ENCODE peak calls at places on chromosomes 11 and 22, in seven cellular contexts. One of them, this sample, is unnamed.

GRCh38 chr11:35013514-35014191 is 97.2 kb downstream of the PDHX start:
- DNase-seq in AG08395: peak
- DNase-seq in naive thymus-derived CD8-positive, alpha-beta T cell: no peak
- DNase-seq in activated gamma-delta T cell treated with Interleukin-2 at 50 U/mL for 16 hours: peak
- DNase-seq in A549: no peak
- DNase-seq in GM03348: no peak
- DNase-seq in upper lobe of right lung: no peak
- DNase-seq in this sample: no peak

GRCh38 chr22:17368144-17368726 is 1.0 kb upstream of the CECR2 start:
- DNase-seq in AG08395: no peak
- DNase-seq in A549: no peak
- DNase-seq in naive thymus-derived CD8-positive, alpha-beta T cell: no peak
- DNase-seq in upper lobe of right lung: no peak
- DNase-seq in activated gamma-delta T cell treated with Interleukin-2 at 50 U/mL for 16 hours: no peak
- DNase-seq in GM03348: no peak
- DNase-seq in this sample: no peak

GRCh38 chr11:12496181-12497025 is 119.0 kb downstream of the PARVA start:
- DNase-seq in GM03348: no peak
- DNase-seq in upper lobe of right lung: no peak
- DNase-seq in activated gamma-delta T cell treated with Interleukin-2 at 50 U/mL for 16 hours: no peak
- DNase-seq in naive thymus-derived CD8-positive, alpha-beta T cell: no peak
- DNase-seq in AG08395: no peak
- DNase-seq in A549: no peak
- DNase-seq in this sample: peak

GRCh38 chr22:19117111-19117512 is 5.1 kb downstream of the DGCR2 start:
- DNase-seq in upper lobe of right lung: peak
- DNase-seq in A549: no peak
- DNase-seq in AG08395: no peak
- DNase-seq in GM03348: no peak
- DNase-seq in naive thymus-derived CD8-positive, alpha-beta T cell: no peak
- DNase-seq in activated gamma-delta T cell treated with Interleukin-2 at 50 U/mL for 16 hours: no peak
- DNase-seq in this sample: no peak

GRCh38 chr11:115477410-115477809 is 26.8 kb downstream of the CADM1 start:
- DNase-seq in A549: no peak
- DNase-seq in upper lobe of right lung: no peak
- DNase-seq in activated gamma-delta T cell treated with Interleukin-2 at 50 U/mL for 16 hours: no peak
- DNase-seq in GM03348: no peak
- DNase-seq in naive thymus-derived CD8-positive, alpha-beta T cell: no peak
- DNase-seq in AG08395: no peak
- DNase-seq in this sample: no peak

GRCh38 chr11:113521737-113522517 is 46.7 kb upstream of the DRD2 start:
- DNase-seq in A549: no peak
- DNase-seq in activated gamma-delta T cell treated with Interleukin-2 at 50 U/mL for 16 hours: no peak
- DNase-seq in upper lobe of right lung: no peak
- DNase-seq in AG08395: no peak
- DNase-seq in GM03348: no peak
- DNase-seq in naive thymus-derived CD8-positive, alpha-beta T cell: no peak
- DNase-seq in this sample: no peak

GRCh38 chr11:11960687-11961086 is 47.7 kb downstream of the DKK3 start:
- DNase-seq in GM03348: no peak
- DNase-seq in upper lobe of right lung: no peak
- DNase-seq in activated gamma-delta T cell treated with Interleukin-2 at 50 U/mL for 16 hours: peak
- DNase-seq in naive thymus-derived CD8-positive, alpha-beta T cell: peak
- DNase-seq in AG08395: no peak
- DNase-seq in A549: no peak
- DNase-seq in this sample: no peak

GRCh38 chr22:27867114-27867957 is 51.7 kb downstream of the PITPNB start:
- DNase-seq in upper lobe of right lung: no peak
- DNase-seq in GM03348: no peak
- DNase-seq in A549: no peak
- DNase-seq in naive thymus-derived CD8-positive, alpha-beta T cell: no peak
- DNase-seq in AG08395: no peak
- DNase-seq in activated gamma-delta T cell treated with Interleukin-2 at 50 U/mL for 16 hours: no peak
- DNase-seq in this sample: no peak

GRCh38 chr22:22520020-22520656 is at the start of gene ZNF280A:
- DNase-seq in AG08395: peak
- DNase-seq in upper lobe of right lung: no peak
- DNase-seq in naive thymus-derived CD8-positive, alpha-beta T cell: no peak
- DNase-seq in GM03348: peak
- DNase-seq in activated gamma-delta T cell treated with Interleukin-2 at 50 U/mL for 16 hours: no peak
- DNase-seq in A549: peak
- DNase-seq in this sample: peak

GRCh38 chr22:28141614-28142013 is 222.6 kb upstream of the PITPNB start:
- DNase-seq in AG08395: peak
- DNase-seq in GM03348: peak
- DNase-seq in A549: no peak
- DNase-seq in naive thymus-derived CD8-positive, alpha-beta T cell: no peak
- DNase-seq in upper lobe of right lung: no peak
- DNase-seq in activated gamma-delta T cell treated with Interleukin-2 at 50 U/mL for 16 hours: no peak
- DNase-seq in this sample: no peak

GRCh38 chr11:125345706-125346561 is 150.1 kb downstream of the FEZ1 start:
- DNase-seq in A549: peak
- DNase-seq in upper lobe of right lung: peak
- DNase-seq in activated gamma-delta T cell treated with Interleukin-2 at 50 U/mL for 16 hours: no peak
- DNase-seq in naive thymus-derived CD8-positive, alpha-beta T cell: no peak
- DNase-seq in AG08395: peak
- DNase-seq in GM03348: peak
- DNase-seq in this sample: no peak

GRCh38 chr22:40401532-40401931 is 31.1 kb downstream of the SGSM3 start:
- DNase-seq in activated gamma-delta T cell treated with Interleukin-2 at 50 U/mL for 16 hours: peak
- DNase-seq in AG08395: no peak
- DNase-seq in A549: no peak
- DNase-seq in naive thymus-derived CD8-positive, alpha-beta T cell: peak
- DNase-seq in upper lobe of right lung: no peak
- DNase-seq in GM03348: no peak
- DNase-seq in this sample: no peak

GRCh38 chr11:33263549-33263948 is 6.4 kb downstream of the HIPK3 start:
- DNase-seq in naive thymus-derived CD8-positive, alpha-beta T cell: no peak
- DNase-seq in activated gamma-delta T cell treated with Interleukin-2 at 50 U/mL for 16 hours: no peak
- DNase-seq in GM03348: no peak
- DNase-seq in A549: no peak
- DNase-seq in AG08395: no peak
- DNase-seq in upper lobe of right lung: no peak
- DNase-seq in this sample: no peak

GRCh38 chr22:47724751-47725150 is 962.3 kb downstream of the TBC1D22A start:
- DNase-seq in naive thymus-derived CD8-positive, alpha-beta T cell: no peak
- DNase-seq in A549: no peak
- DNase-seq in GM03348: no peak
- DNase-seq in AG08395: no peak
- DNase-seq in upper lobe of right lung: no peak
- DNase-seq in activated gamma-delta T cell treated with Interleukin-2 at 50 U/mL for 16 hours: no peak
- DNase-seq in this sample: no peak

GRCh38 chr11:2691991-2692841 is 7.6 kb downstream of the KCNQ1OT1 start:
- DNase-seq in upper lobe of right lung: peak
- DNase-seq in A549: no peak
- DNase-seq in activated gamma-delta T cell treated with Interleukin-2 at 50 U/mL for 16 hours: no peak
- DNase-seq in AG08395: no peak
- DNase-seq in GM03348: no peak
- DNase-seq in naive thymus-derived CD8-positive, alpha-beta T cell: no peak
- DNase-seq in this sample: no peak

GRCh38 chr11:104191124-104191523 is 27.2 kb upstream of the PDGFD start:
- DNase-seq in upper lobe of right lung: no peak
- DNase-seq in naive thymus-derived CD8-positive, alpha-beta T cell: no peak
- DNase-seq in GM03348: peak
- DNase-seq in activated gamma-delta T cell treated with Interleukin-2 at 50 U/mL for 16 hours: no peak
- DNase-seq in A549: no peak
- DNase-seq in AG08395: peak
- DNase-seq in this sample: no peak

GRCh38 chr11:12144306-12145174 is 34.1 kb downstream of the MICAL2 start:
- DNase-seq in AG08395: no peak
- DNase-seq in naive thymus-derived CD8-positive, alpha-beta T cell: no peak
- DNase-seq in A549: no peak
- DNase-seq in GM03348: no peak
- DNase-seq in upper lobe of right lung: peak
- DNase-seq in activated gamma-delta T cell treated with Interleukin-2 at 50 U/mL for 16 hours: no peak
- DNase-seq in this sample: no peak

GRCh38 chr11:6411594-6412031 is 7.3 kb downstream of the APBB1 start:
- DNase-seq in A549: no peak
- DNase-seq in activated gamma-delta T cell treated with Interleukin-2 at 50 U/mL for 16 hours: no peak
- DNase-seq in upper lobe of right lung: no peak
- DNase-seq in GM03348: no peak
- DNase-seq in AG08395: no peak
- DNase-seq in naive thymus-derived CD8-positive, alpha-beta T cell: no peak
- DNase-seq in this sample: no peak

GRCh38 chr11:80727315-80727714 is 1286.5 kb upstream of the TENM4 start:
- DNase-seq in AG08395: no peak
- DNase-seq in GM03348: peak
- DNase-seq in naive thymus-derived CD8-positive, alpha-beta T cell: no peak
- DNase-seq in activated gamma-delta T cell treated with Interleukin-2 at 50 U/mL for 16 hours: no peak
- DNase-seq in A549: no peak
- DNase-seq in upper lobe of right lung: no peak
- DNase-seq in this sample: no peak

GRCh38 chr22:38320605-38321402 is 3.6 kb upstream of the CSNK1E start:
- DNase-seq in GM03348: no peak
- DNase-seq in AG08395: no peak
- DNase-seq in A549: no peak
- DNase-seq in naive thymus-derived CD8-positive, alpha-beta T cell: no peak
- DNase-seq in activated gamma-delta T cell treated with Interleukin-2 at 50 U/mL for 16 hours: no peak
- DNase-seq in upper lobe of right lung: no peak
- DNase-seq in this sample: no peak

GRCh38 chr22:43853328-43853931 is 8.9 kb downstream of the SULT4A1 start:
- DNase-seq in naive thymus-derived CD8-positive, alpha-beta T cell: no peak
- DNase-seq in AG08395: no peak
- DNase-seq in GM03348: no peak
- DNase-seq in activated gamma-delta T cell treated with Interleukin-2 at 50 U/mL for 16 hours: no peak
- DNase-seq in A549: no peak
- DNase-seq in upper lobe of right lung: peak
- DNase-seq in this sample: no peak

GRCh38 chr11:19892876-19893275 is 180.2 kb downstream of the NAV2 start:
- DNase-seq in activated gamma-delta T cell treated with Interleukin-2 at 50 U/mL for 16 hours: no peak
- DNase-seq in A549: no peak
- DNase-seq in GM03348: peak
- DNase-seq in naive thymus-derived CD8-positive, alpha-beta T cell: no peak
- DNase-seq in upper lobe of right lung: no peak
- DNase-seq in AG08395: peak
- DNase-seq in this sample: no peak

GRCh38 chr11:95793111-95793510 is 2.8 kb downstream of the CEP57 start:
- DNase-seq in AG08395: no peak
- DNase-seq in naive thymus-derived CD8-positive, alpha-beta T cell: no peak
- DNase-seq in activated gamma-delta T cell treated with Interleukin-2 at 50 U/mL for 16 hours: no peak
- DNase-seq in GM03348: peak
- DNase-seq in A549: no peak
- DNase-seq in upper lobe of right lung: no peak
- DNase-seq in this sample: no peak

GRCh38 chr22:21652547-21653545 is 10.7 kb downstream of the SDF2L1 start:
- DNase-seq in GM03348: no peak
- DNase-seq in upper lobe of right lung: no peak
- DNase-seq in activated gamma-delta T cell treated with Interleukin-2 at 50 U/mL for 16 hours: no peak
- DNase-seq in A549: no peak
- DNase-seq in AG08395: no peak
- DNase-seq in naive thymus-derived CD8-positive, alpha-beta T cell: no peak
- DNase-seq in this sample: no peak

GRCh38 chr11:128375941-128376340 is 211.4 kb downstream of the ETS1 start:
- DNase-seq in AG08395: no peak
- DNase-seq in upper lobe of right lung: no peak
- DNase-seq in GM03348: no peak
- DNase-seq in A549: no peak
- DNase-seq in naive thymus-derived CD8-positive, alpha-beta T cell: no peak
- DNase-seq in activated gamma-delta T cell treated with Interleukin-2 at 50 U/mL for 16 hours: no peak
- DNase-seq in this sample: no peak

GRCh38 chr22:28791841-28792490 is 8.4 kb downstream of the XBP1 start:
- DNase-seq in GM03348: no peak
- DNase-seq in A549: no peak
- DNase-seq in AG08395: no peak
- DNase-seq in activated gamma-delta T cell treated with Interleukin-2 at 50 U/mL for 16 hours: no peak
- DNase-seq in naive thymus-derived CD8-positive, alpha-beta T cell: no peak
- DNase-seq in upper lobe of right lung: no peak
- DNase-seq in this sample: no peak

GRCh38 chr11:34243620-34244493 is 114.0 kb downstream of the ABTB2 start:
- DNase-seq in upper lobe of right lung: no peak
- DNase-seq in activated gamma-delta T cell treated with Interleukin-2 at 50 U/mL for 16 hours: no peak
- DNase-seq in naive thymus-derived CD8-positive, alpha-beta T cell: no peak
- DNase-seq in A549: peak
- DNase-seq in AG08395: peak
- DNase-seq in GM03348: peak
- DNase-seq in this sample: peak

GRCh38 chr11:34926101-34926830 is 9.8 kb downstream of the PDHX start:
- DNase-seq in A549: no peak
- DNase-seq in GM03348: peak
- DNase-seq in activated gamma-delta T cell treated with Interleukin-2 at 50 U/mL for 16 hours: peak
- DNase-seq in upper lobe of right lung: no peak
- DNase-seq in AG08395: peak
- DNase-seq in naive thymus-derived CD8-positive, alpha-beta T cell: peak
- DNase-seq in this sample: peak

GRCh38 chr11:61075891-61076290 is 26.4 kb upstream of the CD5 start:
- DNase-seq in AG08395: peak
- DNase-seq in activated gamma-delta T cell treated with Interleukin-2 at 50 U/mL for 16 hours: no peak
- DNase-seq in A549: no peak
- DNase-seq in naive thymus-derived CD8-positive, alpha-beta T cell: no peak
- DNase-seq in upper lobe of right lung: no peak
- DNase-seq in GM03348: peak
- DNase-seq in this sample: no peak

GRCh38 chr11:37972691-37973090 is 1374.7 kb upstream of the RAG2 start:
- DNase-seq in GM03348: no peak
- DNase-seq in A549: no peak
- DNase-seq in upper lobe of right lung: no peak
- DNase-seq in naive thymus-derived CD8-positive, alpha-beta T cell: no peak
- DNase-seq in activated gamma-delta T cell treated with Interleukin-2 at 50 U/mL for 16 hours: no peak
- DNase-seq in AG08395: no peak
- DNase-seq in this sample: no peak

GRCh38 chr11:65932558-65932919 is 12.7 kb upstream of the TSGA10IP start:
- DNase-seq in upper lobe of right lung: no peak
- DNase-seq in A549: peak
- DNase-seq in AG08395: peak
- DNase-seq in naive thymus-derived CD8-positive, alpha-beta T cell: no peak
- DNase-seq in activated gamma-delta T cell treated with Interleukin-2 at 50 U/mL for 16 hours: no peak
- DNase-seq in GM03348: peak
- DNase-seq in this sample: no peak